ENCODE peak calls at places on chromosomes 2 and 18, in four cellular contexts. I, N, M and Y are unnamed samples.

GRCh38 chr2:224545884-224546644 is 39.1 kb downstream of the CUL3 start:
- DNase-seq in I (no peak), N (peak; percentile 26), M (no peak), Y (no peak)

GRCh38 chr2:74188018-74188601 is 9.4 kb upstream of the MOB1A start:
- DNase-seq in I (peak; percentile 33), N (no peak), M (no peak), Y (no peak)

GRCh38 chr2:144523606-144524131 is 3.8 kb upstream of the ZEB2 start:
- DNase-seq in I (no peak), N (no peak), M (peak; percentile 69), Y (no peak)

GRCh38 chr2:168136392-168136977 is 110.9 kb downstream of the STK39 start:
- DNase-seq in I (peak; percentile 53), N (peak; percentile 38), M (no peak), Y (no peak)

GRCh38 chr2:1770566-1771380 is 26.5 kb upstream of the PXDN start:
- DNase-seq in I (no peak), N (no peak), M (no peak), Y (no peak)

GRCh38 chr18:78980279-78980771 is 707 bp downstream of the SALL3 start:
- DNase-seq in I (no peak), N (no peak), M (no peak), Y (no peak)

GRCh38 chr18:35436076-35436649 is 59.0 kb upstream of the ZNF396 start:
- DNase-seq in I (no peak), N (no peak), M (no peak), Y (no peak)

GRCh38 chr2:241636983-241637232 is at the start of gene THAP4:
- DNase-seq in I (no peak), N (no peak), M (no peak), Y (no peak)

GRCh38 chr18:7814754-7815315 is 247.7 kb downstream of the PTPRM start:
- DNase-seq in I (no peak), N (no peak), M (no peak), Y (no peak)

GRCh38 chr18:13273800-13274199 is 55.2 kb downstream of the LDLRAD4 start:
- DNase-seq in I (no peak), N (no peak), M (no peak), Y (no peak)

GRCh38 chr18:22167471-22168151 is 1.8 kb upstream of the GATA6 start:
- DNase-seq in I (no peak), N (no peak), M (peak; percentile 64), Y (no peak)

GRCh38 chr2:230795856-230796255 is 68.9 kb upstream of the ITM2C start:
- DNase-seq in I (no peak), N (no peak), M (no peak), Y (no peak)

GRCh38 chr2:20196881-20197204 is 28.1 kb downstream of the SDC1 start:
- DNase-seq in I (no peak), N (no peak), M (no peak), Y (no peak)

GRCh38 chr2:8525582-8526402 is 156.1 kb upstream of the ID2 start:
- DNase-seq in I (peak; percentile 92), N (peak; percentile 97), M (no peak), Y (peak; percentile 90)

GRCh38 chr2:46257980-46258379 is 39.2 kb upstream of the EPAS1 start:
- DNase-seq in I (no peak), N (no peak), M (no peak), Y (no peak)

GRCh38 chr18:55903911-55904310 is 315.9 kb upstream of the TCF4 start:
- DNase-seq in I (no peak), N (no peak), M (no peak), Y (no peak)

GRCh38 chr2:224492531-224492930 is 90.6 kb upstream of the FAM124B start:
- DNase-seq in I (no peak), N (no peak), M (no peak), Y (no peak)

GRCh38 chr2:233331536-233331935 is 22.8 kb upstream of the DGKD start:
- DNase-seq in I (no peak), N (no peak), M (no peak), Y (peak; percentile 80)

DNA sequence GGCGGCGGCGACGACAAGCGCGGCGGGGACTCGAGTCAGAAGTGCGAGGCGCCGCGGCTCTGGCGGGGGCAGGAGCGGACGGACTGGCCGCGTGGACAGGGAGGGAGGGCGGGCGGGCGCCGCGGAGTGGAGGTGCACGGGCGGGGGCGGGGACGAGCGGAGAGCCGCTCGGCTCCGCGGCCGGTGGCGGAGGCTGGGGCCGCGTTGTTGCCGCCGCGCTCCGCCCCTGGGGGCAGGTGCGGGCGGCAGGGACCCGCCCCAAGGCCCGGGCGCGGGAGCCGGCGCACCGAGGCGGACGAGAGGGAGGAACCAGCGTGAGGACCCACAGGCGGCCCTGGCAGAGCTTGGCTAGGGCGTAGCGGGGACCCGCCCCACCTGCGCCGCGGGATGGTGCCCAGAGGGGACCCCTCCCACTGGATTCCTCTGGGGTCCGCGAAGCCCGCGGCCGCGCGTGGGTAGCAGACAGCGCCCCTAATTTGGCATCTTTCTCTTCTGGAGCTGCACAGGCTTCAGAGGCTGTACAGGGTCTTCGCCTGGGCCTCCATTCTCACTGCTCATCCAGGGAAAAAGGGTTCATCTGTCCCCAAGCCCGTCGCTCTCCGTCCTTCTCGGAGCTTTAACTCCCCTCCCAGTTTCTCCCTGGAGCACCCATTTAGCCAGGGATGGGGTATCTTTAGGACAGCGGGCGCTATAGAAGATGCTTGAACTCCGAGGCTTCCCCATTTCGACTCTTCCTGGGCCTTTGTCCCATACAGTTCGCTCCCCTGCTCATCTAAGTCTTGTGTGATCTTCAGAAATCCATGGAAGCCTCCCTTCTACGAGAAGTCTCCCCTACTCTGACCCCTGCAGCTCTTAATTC is at the start of gene TMEM163:
- DNase-seq in I (no peak), N (no peak), M (peak; percentile 66), Y (no peak)
- TF ChIP-seq HDAC6 in I (no peak), N (no peak), M (no peak), Y (no peak)

GRCh38 chr2:219158586-219158985 is 2.0 kb downstream of the NHEJ1 start:
- DNase-seq in I (no peak), N (no peak), M (no peak), Y (no peak)

GRCh38 chr2:219160186-219161017 is at the start of gene NHEJ1:
- DNase-seq in I (peak; percentile 90), N (peak; percentile 92), M (peak; percentile 100), Y (peak; percentile 65)

GRCh38 chr2:219163156-219163555 is 2.5 kb upstream of the NHEJ1 start:
- DNase-seq in I (no peak), N (no peak), M (no peak), Y (no peak)

GRCh38 chr2:219159771-219160185 is 837 bp downstream of the NHEJ1 start:
- DNase-seq in I (no peak), N (no peak), M (no peak), Y (no peak)

GRCh38 chr2:219161097-219161496 is 482 bp upstream of the NHEJ1 start:
- DNase-seq in I (peak; percentile 24), N (no peak), M (no peak), Y (no peak)
- H2AFZ ChIP-seq in I (no peak overlapping the region), N (peak overlapping the region; percentile 10), M (peak overlapping the region; percentile 37), Y (no peak overlapping the region)

GRCh38 chr2:10079192-10079930 is 850 bp downstream of the CYS1 start:
- DNase-seq in I (no peak), N (no peak), M (peak; percentile 74), Y (no peak)

GRCh38 chr2:10079931-10080535 is at the start of gene CYS1:
- DNase-seq in I (no peak), N (peak; percentile 35), M (peak; percentile 81), Y (no peak)

GRCh38 chr2:10078704-10079191 is 1.5 kb downstream of the CYS1 start:
- DNase-seq in I (no peak), N (no peak), M (no peak), Y (no peak)

GRCh38 chr2:10078001-10078400 is 2.2 kb downstream of the CYS1 start:
- DNase-seq in I (no peak), N (no peak), M (no peak), Y (no peak)

GRCh38 chr2:10080536-10081304 is 509 bp upstream of the CYS1 start:
- DNase-seq in I (no peak), N (no peak), M (no peak), Y (no peak)
- TF ChIP-seq RAD21 in I (no peak), N (no peak), M (no peak), Y (no peak)

GRCh38 chr2:28276076-28276618 is 116.5 kb upstream of the FOSL2 start:
- DNase-seq in I (no peak), N (peak; percentile 58), M (no peak), Y (peak; percentile 44)
- TF ChIP-seq HDAC6 in I (no peak), N (no peak), M (no peak), Y (no peak)

GRCh38 chr2:37767051-37767450 is 95.6 kb upstream of the CDC42EP3 start:
- DNase-seq in I (no peak), N (no peak), M (no peak), Y (no peak)

GRCh38 chr2:37766087-37766486 is 94.6 kb upstream of the CDC42EP3 start:
- DNase-seq in I (no peak), N (no peak), M (no peak), Y (no peak)

GRCh38 chr2:37768491-37768925 is 97.1 kb upstream of the CDC42EP3 start:
- DNase-seq in I (peak; percentile 25), N (no peak), M (no peak), Y (no peak)

GRCh38 chr2:37764739-37765138 is 93.3 kb upstream of the CDC42EP3 start:
- DNase-seq in I (no peak), N (no peak), M (no peak), Y (no peak)

GRCh38 chr2:37764108-37764507 is 92.7 kb upstream of the CDC42EP3 start:
- DNase-seq in I (no peak), N (peak; percentile 6), M (no peak), Y (no peak)
- H2AFZ ChIP-seq in I (no peak overlapping the region), N (no peak overlapping the region), M (no peak overlapping the region), Y (no peak overlapping the region)